ENCODE peak calls at places on chromosome 13, in six cellular contexts. Y, G, X, S, O and H are unnamed samples.

GRCh38 chr13:30346159-30346788 is 38.9 kb upstream of the KATNAL1 start:
- DNase-seq in O (no peak), X (peak; percentile 58), S (no peak), G (no peak), Y (no peak), H (no peak)

GRCh38 chr13:27101847-27102246 is 69.8 kb downstream of the USP12 start:
- DNase-seq in X (no peak), G (no peak), O (no peak), S (no peak), Y (no peak), H (no peak)

GRCh38 chr13:60242231-60242630 is 78.5 kb upstream of the DIAPH3 start:
- DNase-seq in O (no peak), X (no peak), G (no peak), S (no peak), Y (no peak), H (no peak)

GRCh38 chr13:43475135-43475534 is 311.6 kb downstream of the ENOX1 start:
- DNase-seq in Y (no peak), G (no peak), X (no peak), O (no peak), S (no peak), H (peak; percentile 54)

GRCh38 chr13:31588331-31588730 is 151.0 kb upstream of the RXFP2 start:
- DNase-seq in G (no peak), Y (no peak), X (peak; percentile 67), O (no peak), S (no peak), H (no peak)

GRCh38 chr13:49840266-49840665 is 47.8 kb upstream of the KPNA3 start:
- DNase-seq in G (no peak), X (no peak), O (no peak), Y (peak; percentile 53), S (no peak), H (no peak)

GRCh38 chr13:84445776-84446175 is 563.5 kb upstream of the SLITRK1 start:
- DNase-seq in S (no peak), X (no peak), G (no peak), O (peak; percentile 28), Y (no peak), H (no peak)

GRCh38 chr13:94516456-94516855 is 37.0 kb upstream of the DCT start:
- DNase-seq in X (no peak), S (no peak), Y (no peak), O (no peak), G (no peak), H (no peak)

GRCh38 chr13:103325675-103326074 is 259.5 kb upstream of the SLC10A2 start:
- DNase-seq in X (no peak), G (no peak), O (no peak), S (no peak), Y (no peak), H (no peak)

GRCh38 chr13:45055902-45056648 is 64.2 kb upstream of the GTF2F2 start:
- DNase-seq in S (no peak), X (no peak), G (no peak), Y (no peak), O (peak; percentile 46), H (peak; percentile 95)

GRCh38 chr13:46183018-46183940 is 1.3 kb upstream of the LCP1 start:
- DNase-seq in O (no peak), Y (no peak), S (no peak), X (no peak), G (no peak), H (no peak)

GRCh38 chr13:48660356-48661076 is 6.8 kb downstream of the CYSLTR2 start:
- DNase-seq in S (no peak), Y (peak; percentile 79), G (no peak), O (no peak), X (no peak), H (no peak)

GRCh38 chr13:24306632-24307031 is 2.7 kb upstream of the C1QTNF9 start:
- DNase-seq in G (no peak), O (peak; percentile 31), X (no peak), S (peak; percentile 37), Y (no peak), H (peak; percentile 54)

GRCh38 chr13:26628706-26629105 is 71.2 kb downstream of the WASF3 start:
- DNase-seq in S (no peak), O (peak; percentile 16), Y (no peak), G (no peak), X (peak; percentile 27), H (peak; percentile 51)

GRCh38 chr13:50732712-50733111 is 110.8 kb downstream of the DLEU7 start:
- DNase-seq in O (peak; percentile 77), Y (no peak), X (no peak), S (peak; percentile 50), G (no peak), H (peak; percentile 78)

GRCh38 chr13:106047859-106048258 is 487.6 kb downstream of the EFNB2 start:
- DNase-seq in Y (no peak), S (no peak), G (no peak), O (no peak), X (no peak), H (no peak)

GRCh38 chr13:114122591-114123211 is 9.7 kb downstream of the RASA3 start:
- DNase-seq in Y (no peak), O (no peak), S (no peak), G (no peak), X (no peak), H (no peak)

GRCh38 chr13:109110159-109110558 is 480.7 kb downstream of the MYO16 start:
- DNase-seq in X (no peak), O (no peak), Y (no peak), G (no peak), S (no peak), H (no peak)

GRCh38 chr13:41707192-41707858 is 250.0 kb downstream of the RGCC start:
- DNase-seq in X (no peak), S (no peak), G (no peak), Y (no peak), O (no peak), H (peak; percentile 86)

GRCh38 chr13:110014719-110015118 is 228.3 kb upstream of the IRS2 start:
- DNase-seq in O (no peak), G (no peak), S (no peak), Y (no peak), X (no peak), H (no peak)

GRCh38 chr13:41696163-41697003 is 239.0 kb downstream of the RGCC start:
- DNase-seq in Y (no peak), S (peak; percentile 65), G (no peak), X (no peak), O (peak; percentile 83), H (peak; percentile 97)

GRCh38 chr13:113884821-113885220 is 20.9 kb upstream of the GAS6 start:
- DNase-seq in Y (no peak), O (no peak), X (no peak), G (no peak), S (no peak), H (no peak)

GRCh38 chr13:40609972-40610726 is 56.3 kb downstream of the FOXO1 start:
- DNase-seq in O (no peak), S (no peak), Y (no peak), G (no peak), X (peak; percentile 24), H (no peak)

DNA sequence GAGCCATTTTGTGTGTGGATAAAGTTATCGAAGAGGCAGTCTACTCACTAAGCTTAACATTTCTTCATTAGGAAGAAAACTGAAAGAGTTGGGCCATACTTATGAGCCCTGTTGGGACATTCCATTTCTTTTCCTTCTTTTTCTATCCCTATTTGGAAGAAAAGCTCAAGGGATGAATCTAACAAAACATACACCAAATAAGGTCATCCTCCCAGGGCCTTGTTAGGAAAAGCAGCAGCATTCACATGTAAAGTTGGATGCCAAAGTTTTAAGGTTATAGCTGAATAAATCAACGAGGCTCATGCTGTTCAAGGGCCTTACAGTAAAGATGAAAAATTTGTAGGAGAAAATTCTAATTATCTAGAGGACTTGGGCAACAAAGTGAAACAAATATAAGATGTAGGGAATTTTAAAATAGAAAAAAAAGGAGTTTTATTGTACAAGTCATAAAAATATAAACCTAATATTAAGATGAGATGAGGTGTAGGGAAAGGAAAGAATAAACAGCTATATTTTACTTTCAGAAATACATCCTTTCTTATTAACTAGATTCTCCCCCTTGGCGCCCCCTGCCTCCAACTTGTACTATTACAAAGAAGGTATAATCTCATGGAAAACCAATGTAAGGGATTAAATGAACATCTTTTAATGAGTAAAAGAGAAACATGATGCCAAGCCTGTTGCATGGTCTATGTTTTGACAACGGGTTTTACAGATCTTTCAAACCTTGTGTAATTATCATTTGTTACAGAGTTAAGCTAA is 160.4 kb downstream of the PCDH20 start:
- DNase-seq in O (no peak), Y (no peak), G (no peak), X (peak; percentile 10), S (no peak), H (no peak)
- TF ChIP-seq CTCF in O (no peak), Y (no peak), G (no peak), X (no peak), S (no peak), H (no peak)

DNA sequence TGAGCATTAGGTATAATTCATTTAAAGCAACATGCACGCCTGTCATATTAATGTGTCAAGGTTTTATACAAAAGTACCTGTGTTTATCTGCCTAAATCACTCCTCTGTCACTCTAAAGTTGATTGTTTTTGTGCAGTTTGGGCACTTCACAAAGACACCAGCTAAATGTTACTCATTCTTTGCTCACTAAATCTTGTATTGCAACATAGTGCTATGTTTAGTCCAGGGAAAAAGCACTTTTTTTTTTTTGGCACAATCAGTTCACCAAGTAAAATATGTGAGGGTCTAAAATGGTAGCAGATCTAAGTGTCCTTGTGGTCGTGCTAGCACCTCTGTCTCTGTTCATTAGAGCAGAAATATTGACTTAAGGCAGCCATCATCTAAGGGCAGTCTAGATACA is 2526.7 kb upstream of the PCDH20 start:
- DNase-seq in Y (no peak), O (no peak), G (no peak), X (no peak), S (no peak), H (peak; percentile 2)
- TF ChIP-seq CTCF in Y (no peak), O (no peak), G (no peak), X (no peak), S (no peak), H (no peak)

DNA sequence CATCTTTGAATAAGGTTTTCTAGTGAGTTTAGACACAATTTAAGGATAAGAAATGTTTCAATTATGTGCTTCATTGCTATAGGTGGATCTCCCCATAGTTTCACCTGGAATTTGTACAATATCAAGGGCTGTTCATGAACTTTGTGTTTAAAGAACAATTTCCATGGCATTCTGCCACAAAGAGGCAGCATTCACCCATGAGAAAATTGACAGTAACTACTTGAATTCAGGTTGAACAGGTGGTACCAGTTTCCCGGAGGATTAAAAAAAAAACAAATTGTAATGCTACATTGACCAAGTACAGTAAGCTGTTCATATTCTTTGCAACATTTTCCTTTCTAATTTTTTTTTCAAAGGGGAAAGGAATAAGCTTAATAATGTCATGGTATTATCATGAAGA is 9.1 kb downstream of the SLITRK5 start:
- DNase-seq in G (no peak), X (peak; percentile 52), O (no peak), Y (no peak), S (no peak), H (no peak)
- TF ChIP-seq CTCF in G (no peak), X (no peak), O (no peak), Y (no peak), S (no peak), H (no peak)

GRCh38 chr13:51997641-51998330 is 13.5 kb downstream of the ATP7B start:
- DNase-seq in Y (no peak), X (no peak), S (no peak), G (no peak), O (no peak), H (no peak)

GRCh38 chr13:51996660-51997059 is 14.6 kb downstream of the ATP7B start:
- DNase-seq in Y (no peak), S (no peak), O (no peak), G (no peak), X (no peak), H (no peak)

GRCh38 chr13:51998723-51999471 is 12.4 kb downstream of the ATP7B start:
- DNase-seq in Y (no peak), G (no peak), O (no peak), X (no peak), S (no peak), H (peak; percentile 3)

GRCh38 chr13:51999525-51999924 is 11.7 kb downstream of the ATP7B start:
- DNase-seq in O (no peak), G (peak; percentile 51), Y (no peak), X (no peak), S (no peak), H (peak; percentile 23)

GRCh38 chr13:51995677-51996551 is 15.3 kb downstream of the ATP7B start:
- DNase-seq in Y (no peak), X (peak; percentile 59), G (peak; percentile 35), S (no peak), O (peak; percentile 7), H (peak; percentile 56)
- TF ChIP-seq CTCF in Y (no peak), X (no peak), G (no peak), S (no peak), O (no peak), H (no peak)